ENCODE peak calls at places on chromosomes 6 and 20, in eight cellular contexts. One of them, this sample, is unnamed.

GRCh38 chr6:129203190-129203900 is 320.4 kb downstream of the LAMA2 start:
- DNase-seq in cardiac fibroblast: no peak
- DNase-seq in fibroblast of lung: peak; percentile 65
- DNase-seq in tibial artery: no peak
- DNase-seq in AG04450: no peak
- DNase-seq in fibroblast of mammary gland: peak; percentile 28
- DNase-seq in MM.1S: no peak
- DNase-seq in AG09309: peak; percentile 52
- DNase-seq in this sample: no peak

GRCh38 chr20:59817406-59817805 is 116.0 kb downstream of the SYCP2 start:
- DNase-seq in cardiac fibroblast: no peak
- DNase-seq in fibroblast of lung: no peak
- DNase-seq in tibial artery: no peak
- DNase-seq in AG04450: no peak
- DNase-seq in fibroblast of mammary gland: no peak
- DNase-seq in MM.1S: no peak
- DNase-seq in AG09309: no peak
- DNase-seq in this sample: no peak

GRCh38 chr6:72530152-72530551 is 91.7 kb upstream of the KCNQ5 start:
- DNase-seq in cardiac fibroblast: no peak
- DNase-seq in fibroblast of lung: peak; percentile 51
- DNase-seq in tibial artery: no peak
- DNase-seq in AG04450: no peak
- DNase-seq in fibroblast of mammary gland: no peak
- DNase-seq in MM.1S: no peak
- DNase-seq in AG09309: no peak
- DNase-seq in this sample: no peak

GRCh38 chr6:52253494-52253893 is 9.2 kb upstream of the IL17F start:
- DNase-seq in cardiac fibroblast: no peak
- DNase-seq in fibroblast of lung: no peak
- DNase-seq in tibial artery: no peak
- DNase-seq in AG04450: no peak
- DNase-seq in fibroblast of mammary gland: peak; percentile 30
- DNase-seq in MM.1S: peak; percentile 22
- DNase-seq in AG09309: no peak
- DNase-seq in this sample: no peak

GRCh38 chr6:12576389-12576788 is 140.2 kb upstream of the PHACTR1 start:
- DNase-seq in cardiac fibroblast: peak; percentile 72
- DNase-seq in fibroblast of lung: peak; percentile 87
- DNase-seq in tibial artery: no peak
- DNase-seq in AG04450: no peak
- DNase-seq in fibroblast of mammary gland: peak; percentile 38
- DNase-seq in MM.1S: no peak
- DNase-seq in AG09309: no peak
- DNase-seq in this sample: no peak

GRCh38 chr6:71126506-71126905 is 162.1 kb upstream of the OGFRL1 start:
- DNase-seq in cardiac fibroblast: no peak
- DNase-seq in fibroblast of lung: no peak
- DNase-seq in tibial artery: no peak
- DNase-seq in AG04450: no peak
- DNase-seq in fibroblast of mammary gland: no peak
- DNase-seq in MM.1S: no peak
- DNase-seq in AG09309: no peak
- DNase-seq in this sample: no peak

GRCh38 chr6:111242452-111242851 is 155.1 kb downstream of the SLC16A10 start:
- DNase-seq in cardiac fibroblast: no peak
- DNase-seq in fibroblast of lung: peak; percentile 91
- DNase-seq in tibial artery: no peak
- DNase-seq in AG04450: no peak
- DNase-seq in fibroblast of mammary gland: peak; percentile 25
- DNase-seq in MM.1S: no peak
- DNase-seq in AG09309: peak; percentile 42
- DNase-seq in this sample: no peak

GRCh38 chr6:139605350-139605749 is 230.9 kb upstream of the CITED2 start:
- DNase-seq in cardiac fibroblast: peak; percentile 92
- DNase-seq in fibroblast of lung: peak; percentile 92
- DNase-seq in tibial artery: peak; percentile 34
- DNase-seq in AG04450: peak; percentile 68
- DNase-seq in fibroblast of mammary gland: peak; percentile 99
- DNase-seq in MM.1S: no peak
- DNase-seq in AG09309: peak; percentile 81
- DNase-seq in this sample: no peak

GRCh38 chr6:91575032-91575431 is 988.2 kb upstream of the MAP3K7 start:
- DNase-seq in cardiac fibroblast: no peak
- DNase-seq in fibroblast of lung: peak; percentile 11
- DNase-seq in tibial artery: no peak
- DNase-seq in AG04450: no peak
- DNase-seq in fibroblast of mammary gland: no peak
- DNase-seq in MM.1S: no peak
- DNase-seq in AG09309: no peak
- DNase-seq in this sample: no peak

GRCh38 chr20:11057624-11058023 is 383.8 kb upstream of the JAG1 start:
- DNase-seq in cardiac fibroblast: peak; percentile 24
- DNase-seq in fibroblast of lung: peak; percentile 7
- DNase-seq in tibial artery: no peak
- DNase-seq in AG04450: no peak
- DNase-seq in fibroblast of mammary gland: peak; percentile 68
- DNase-seq in MM.1S: no peak
- DNase-seq in AG09309: peak; percentile 13
- DNase-seq in this sample: no peak

GRCh38 chr6:168608113-168608400 is 167.1 kb downstream of the SMOC2 start:
- DNase-seq in cardiac fibroblast: no peak
- DNase-seq in fibroblast of lung: no peak
- DNase-seq in tibial artery: no peak
- DNase-seq in AG04450: no peak
- DNase-seq in fibroblast of mammary gland: no peak
- DNase-seq in MM.1S: no peak
- DNase-seq in AG09309: no peak
- DNase-seq in this sample: no peak

GRCh38 chr6:17098538-17098937 is 3.3 kb upstream of the STMND1 start:
- DNase-seq in cardiac fibroblast: peak; percentile 34
- DNase-seq in fibroblast of lung: peak; percentile 53
- DNase-seq in tibial artery: no peak
- DNase-seq in AG04450: no peak
- DNase-seq in fibroblast of mammary gland: peak; percentile 13
- DNase-seq in MM.1S: no peak
- DNase-seq in AG09309: no peak
- DNase-seq in this sample: no peak

GRCh38 chr20:49475979-49476378 is 6.5 kb downstream of the KCNB1 start:
- DNase-seq in cardiac fibroblast: peak; percentile 8
- DNase-seq in fibroblast of lung: no peak
- DNase-seq in tibial artery: no peak
- DNase-seq in AG04450: no peak
- DNase-seq in fibroblast of mammary gland: no peak
- DNase-seq in MM.1S: no peak
- DNase-seq in AG09309: no peak
- DNase-seq in this sample: no peak

GRCh38 chr6:149900620-149901443 is 2.9 kb upstream of the RAET1E start:
- DNase-seq in cardiac fibroblast: no peak
- DNase-seq in fibroblast of lung: no peak
- DNase-seq in tibial artery: no peak
- DNase-seq in AG04450: no peak
- DNase-seq in fibroblast of mammary gland: no peak
- DNase-seq in MM.1S: no peak
- DNase-seq in AG09309: no peak
- DNase-seq in this sample: no peak

GRCh38 chr6:133591330-133591729 is 297.6 kb upstream of the TCF21 start:
- DNase-seq in cardiac fibroblast: no peak
- DNase-seq in fibroblast of lung: no peak
- DNase-seq in tibial artery: no peak
- DNase-seq in AG04450: no peak
- DNase-seq in fibroblast of mammary gland: peak; percentile 44
- DNase-seq in MM.1S: no peak
- DNase-seq in AG09309: no peak
- DNase-seq in this sample: no peak

GRCh38 chr6:117674991-117675657 is at the start of gene NUS1:
- DNase-seq in cardiac fibroblast: peak; percentile 98
- DNase-seq in fibroblast of lung: peak; percentile 96
- DNase-seq in tibial artery: peak; percentile 98
- DNase-seq in AG04450: peak; percentile 92
- DNase-seq in fibroblast of mammary gland: peak; percentile 96
- DNase-seq in MM.1S: peak; percentile 98
- DNase-seq in AG09309: peak; percentile 84
- DNase-seq in this sample: peak; percentile 83

GRCh38 chr6:46899636-46900035 is 22.1 kb downstream of the ADGRF5 start:
- DNase-seq in cardiac fibroblast: peak; percentile 51
- DNase-seq in fibroblast of lung: peak; percentile 38
- DNase-seq in tibial artery: no peak
- DNase-seq in AG04450: no peak
- DNase-seq in fibroblast of mammary gland: no peak
- DNase-seq in MM.1S: no peak
- DNase-seq in AG09309: no peak
- DNase-seq in this sample: no peak

DNA sequence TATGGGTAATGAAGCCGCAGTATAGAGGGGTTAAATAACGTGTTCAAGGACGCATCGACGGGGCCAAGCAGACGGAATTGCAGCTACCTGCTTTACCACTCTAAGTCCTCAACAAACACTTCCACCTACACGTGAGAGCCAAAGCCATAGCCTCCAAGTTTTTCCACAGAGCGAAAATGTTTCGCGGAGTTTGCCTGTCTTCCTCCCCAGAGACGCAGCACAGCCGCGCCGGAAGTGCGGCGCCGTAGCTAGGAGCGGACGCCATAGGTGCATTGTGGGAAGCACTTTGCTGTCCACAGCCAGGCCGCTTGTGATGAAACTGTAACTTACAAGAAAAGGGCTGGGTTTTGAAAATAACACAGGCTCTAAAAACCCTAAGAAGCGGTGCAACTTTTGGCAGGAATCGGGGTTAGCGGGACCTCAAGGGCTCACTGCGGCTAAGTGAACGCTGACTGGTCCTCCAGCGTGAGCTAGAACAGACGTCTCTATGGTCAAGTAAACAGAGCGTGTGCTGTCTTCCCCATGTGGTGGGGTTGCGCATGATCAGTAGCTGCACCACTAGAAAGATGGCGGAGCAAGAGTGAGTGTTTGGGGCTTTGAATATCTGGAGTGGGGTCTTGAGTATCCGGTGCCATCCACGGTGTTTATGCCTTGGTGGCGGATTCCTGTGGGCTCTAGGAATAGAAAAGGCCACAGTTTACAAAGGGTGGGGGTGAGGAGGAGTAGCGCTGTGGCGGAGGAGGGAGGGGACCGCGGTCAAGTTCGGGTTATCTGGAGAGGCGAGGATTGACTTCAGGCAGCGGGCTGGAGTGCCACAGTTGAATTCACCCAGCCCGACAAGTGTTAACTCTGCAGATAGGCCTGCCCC is at the start of gene RPL7L1:
- DNase-seq in cardiac fibroblast: peak; percentile 91
- DNase-seq in fibroblast of lung: peak; percentile 88
- DNase-seq in tibial artery: peak; percentile 88
- DNase-seq in AG04450: peak; percentile 69
- DNase-seq in fibroblast of mammary gland: peak; percentile 88
- DNase-seq in MM.1S: peak; percentile 87
- DNase-seq in AG09309: no peak
- DNase-seq in this sample: peak; percentile 62
- TF ChIP-seq CTCF in cardiac fibroblast: peak; percentile 9
- TF ChIP-seq CTCF in fibroblast of lung: no peak
- TF ChIP-seq CTCF in tibial artery: peak; percentile 13
- TF ChIP-seq CTCF in AG04450: no peak
- TF ChIP-seq CTCF in fibroblast of mammary gland: no peak
- TF ChIP-seq CTCF in MM.1S: no peak
- TF ChIP-seq CTCF in AG09309: no peak
- TF ChIP-seq CTCF in this sample: no peak

GRCh38 chr6:169710009-169710408 is 8.1 kb downstream of the C6orf120 start:
- DNase-seq in cardiac fibroblast: no peak
- DNase-seq in fibroblast of lung: no peak
- DNase-seq in tibial artery: no peak
- DNase-seq in AG04450: no peak
- DNase-seq in fibroblast of mammary gland: no peak
- DNase-seq in MM.1S: no peak
- DNase-seq in AG09309: no peak
- DNase-seq in this sample: no peak

GRCh38 chr6:169709293-169709692 is 7.4 kb downstream of the C6orf120 start:
- DNase-seq in cardiac fibroblast: no peak
- DNase-seq in fibroblast of lung: no peak
- DNase-seq in tibial artery: no peak
- DNase-seq in AG04450: no peak
- DNase-seq in fibroblast of mammary gland: no peak
- DNase-seq in MM.1S: no peak
- DNase-seq in AG09309: no peak
- DNase-seq in this sample: no peak

GRCh38 chr6:169701953-169702639 is at the start of the genes C6orf120 and WDR27:
- DNase-seq in cardiac fibroblast: peak; percentile 97
- DNase-seq in fibroblast of lung: peak; percentile 95
- DNase-seq in tibial artery: peak; percentile 96
- DNase-seq in AG04450: peak; percentile 90
- DNase-seq in fibroblast of mammary gland: peak; percentile 93
- DNase-seq in MM.1S: peak; percentile 91
- DNase-seq in AG09309: peak; percentile 84
- DNase-seq in this sample: peak; percentile 82

GRCh38 chr6:169702640-169703246 is 817 bp downstream of the C6orf120 start:
- DNase-seq in cardiac fibroblast: peak; percentile 19
- DNase-seq in fibroblast of lung: no peak
- DNase-seq in tibial artery: no peak
- DNase-seq in AG04450: no peak
- DNase-seq in fibroblast of mammary gland: no peak
- DNase-seq in MM.1S: peak; percentile 12
- DNase-seq in AG09309: no peak
- DNase-seq in this sample: no peak

GRCh38 chr6:169707772-169708171 is 5.8 kb downstream of the C6orf120 start:
- DNase-seq in cardiac fibroblast: no peak
- DNase-seq in fibroblast of lung: no peak
- DNase-seq in tibial artery: no peak
- DNase-seq in AG04450: no peak
- DNase-seq in fibroblast of mammary gland: no peak
- DNase-seq in MM.1S: no peak
- DNase-seq in AG09309: no peak
- DNase-seq in this sample: no peak
- H3K4me3 ChIP-seq in cardiac fibroblast: no peak overlapping the region
- H3K4me3 ChIP-seq in fibroblast of lung: no peak overlapping the region
- H3K4me3 ChIP-seq in tibial artery: no peak overlapping the region
- H3K4me3 ChIP-seq in AG04450: no peak overlapping the region
- H3K4me3 ChIP-seq in fibroblast of mammary gland: no peak overlapping the region
- H3K4me3 ChIP-seq in MM.1S: no peak overlapping the region
- H3K4me3 ChIP-seq in AG09309: no peak overlapping the region
- H3K4me3 ChIP-seq in this sample: no peak overlapping the region

GRCh38 chr20:44959896-44960852 is at the start of gene TOMM34:
- DNase-seq in cardiac fibroblast: peak; percentile 91
- DNase-seq in fibroblast of lung: peak; percentile 90
- DNase-seq in tibial artery: peak; percentile 97
- DNase-seq in AG04450: peak; percentile 60
- DNase-seq in fibroblast of mammary gland: peak; percentile 88
- DNase-seq in MM.1S: peak; percentile 97
- DNase-seq in AG09309: peak; percentile 46
- DNase-seq in this sample: peak; percentile 65
- TF ChIP-seq CTCF in cardiac fibroblast: no peak
- TF ChIP-seq CTCF in fibroblast of lung: no peak
- TF ChIP-seq CTCF in tibial artery: no peak
- TF ChIP-seq CTCF in AG04450: no peak
- TF ChIP-seq CTCF in fibroblast of mammary gland: no peak
- TF ChIP-seq CTCF in MM.1S: no peak
- TF ChIP-seq CTCF in AG09309: no peak
- TF ChIP-seq CTCF in this sample: no peak

DNA sequence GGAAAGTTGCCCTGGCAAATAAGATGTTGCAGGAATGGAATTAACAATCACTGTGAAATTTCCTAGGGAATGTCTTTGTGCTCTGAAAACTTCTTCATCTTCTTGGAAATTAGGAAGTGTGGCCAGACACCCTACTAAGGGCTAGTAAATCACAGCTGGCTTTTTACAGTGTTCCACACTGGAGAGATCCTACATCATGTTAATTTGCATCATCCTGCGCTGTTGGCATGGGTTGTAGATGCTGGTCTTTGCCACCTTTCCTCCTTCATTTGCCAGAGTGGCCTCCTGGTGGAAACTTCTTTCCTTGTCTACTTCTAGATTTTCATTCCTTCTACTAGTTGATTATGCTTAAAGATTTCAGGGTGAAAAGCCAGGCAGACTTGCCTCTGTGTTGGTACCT is 2.7 kb downstream of the TNFAIP3 start:
- DNase-seq in cardiac fibroblast: no peak
- DNase-seq in fibroblast of lung: no peak
- DNase-seq in tibial artery: no peak
- DNase-seq in AG04450: no peak
- DNase-seq in fibroblast of mammary gland: no peak
- DNase-seq in MM.1S: no peak
- DNase-seq in AG09309: no peak
- DNase-seq in this sample: no peak
- H3K4me3 ChIP-seq in cardiac fibroblast: no peak overlapping the region
- H3K4me3 ChIP-seq in fibroblast of lung: no peak overlapping the region
- H3K4me3 ChIP-seq in tibial artery: no peak overlapping the region
- H3K4me3 ChIP-seq in AG04450: peak overlapping the region; percentile 89
- H3K4me3 ChIP-seq in fibroblast of mammary gland: peak overlapping the region; percentile 76
- H3K4me3 ChIP-seq in MM.1S: peak overlapping the region; percentile 88
- H3K4me3 ChIP-seq in AG09309: peak overlapping the region; percentile 91
- H3K4me3 ChIP-seq in this sample: no peak overlapping the region

This sample was measured in LNCaP clone FGC.